ENCODE peak calls at places on chromosomes 2 and 18, in four cellular contexts. N is K562, T is WTC11, P is GM12878. A is an unnamed sample.

GRCh38 chr18:45602926-45603325 is 12.3 kb upstream of the SLC14A2 start:
- DNase-seq in N (no peak), T (no peak), P (no peak), A (no peak)

GRCh38 chr2:240202616-240203015 is 62.2 kb upstream of the OTOS start:
- DNase-seq in N (no peak), T (no peak), P (no peak), A (no peak)

GRCh38 chr2:227826019-227826521 is 12.4 kb downstream of the CCL20 start:
- DNase-seq in T (no peak), P (no peak), N (no peak), A (no peak)

GRCh38 chr2:59786684-59787083 is 766.8 kb downstream of the BCL11A start:
- DNase-seq in P (no peak), N (no peak), T (no peak), A (no peak)

GRCh38 chr18:8471373-8471772 is 137.9 kb upstream of the RAB12 start:
- DNase-seq in P (no peak), T (no peak), N (no peak), A (no peak)

GRCh38 chr18:36307513-36307912 is 10.0 kb downstream of the FHOD3 start:
- DNase-seq in N (no peak), P (no peak), T (no peak), A (no peak)

GRCh38 chr2:50535971-50536759 is 495.8 kb downstream of the NRXN1 start:
- DNase-seq in N (no peak), T (no peak), P (no peak), A (peak)

GRCh38 chr2:43495727-43496126 is 100.1 kb downstream of the THADA start:
- DNase-seq in N (no peak), T (no peak), P (no peak), A (no peak)

GRCh38 chr2:98868548-98869271 is 67.3 kb downstream of the CRACDL start:
- DNase-seq in N (no peak), P (no peak), T (no peak), A (peak)

GRCh38 chr18:27685071-27685470 is 491.9 kb downstream of the CDH2 start:
- DNase-seq in P (no peak), T (no peak), N (no peak), A (no peak)

GRCh38 chr18:13520741-13521140 is 205.6 kb downstream of the FAM210A start:
- DNase-seq in T (no peak), P (no peak), N (no peak), A (no peak)

GRCh38 chr2:75499534-75499933 is 61.2 kb downstream of the EVA1A start:
- DNase-seq in N (no peak), P (no peak), T (no peak), A (no peak)

GRCh38 chr2:69652206-69652605 is 8.7 kb upstream of the AAK1 start:
- DNase-seq in N (no peak), P (no peak), T (no peak), A (no peak)

GRCh38 chr2:96185516-96185915 is 23.1 kb downstream of the STARD7 start:
- DNase-seq in N (no peak), T (no peak), P (no peak), A (no peak)

GRCh38 chr18:74892066-74892627 is 294.5 kb downstream of the ZNF407 start:
- DNase-seq in P (no peak), T (no peak), N (no peak), A (no peak)

GRCh38 chr2:32981612-32982011 is 34.9 kb downstream of the LTBP1 start:
- DNase-seq in P (no peak), T (no peak), N (no peak), A (no peak)

GRCh38 chr2:32976409-32977063 is 29.8 kb downstream of the LTBP1 start:
- DNase-seq in T (no peak), P (no peak), N (no peak), A (no peak)

GRCh38 chr2:32977228-32977758 is 30.5 kb downstream of the LTBP1 start:
- DNase-seq in N (no peak), T (no peak), P (no peak), A (no peak)
- TF ChIP-seq TCF7 in N (no peak), T (no peak), P (no peak), A (no peak)

GRCh38 chr2:8408560-8409460 is 273.0 kb upstream of the ID2 start:
- DNase-seq in P (peak), N (no peak), T (no peak), A (no peak)
- TF ChIP-seq TCF7 in P (peak), N (no peak), T (no peak), A (no peak)

GRCh38 chr2:229731363-229731762 is 17.0 kb upstream of the DNER start:
- DNase-seq in T (no peak), P (no peak), N (no peak), A (no peak)

GRCh38 chr2:229726643-229727042 is 12.3 kb upstream of the DNER start:
- DNase-seq in P (no peak), N (no peak), T (no peak), A (no peak)

GRCh38 chr2:229719926-229720652 is 5.7 kb upstream of the DNER start:
- DNase-seq in N (no peak), P (no peak), T (no peak), A (no peak)

GRCh38 chr2:229728360-229728759 is 14.0 kb upstream of the DNER start:
- DNase-seq in N (no peak), P (no peak), T (no peak), A (no peak)

GRCh38 chr2:229725716-229726346 is 11.5 kb upstream of the DNER start:
- DNase-seq in P (no peak), T (no peak), N (no peak), A (no peak)
- TF ChIP-seq TCF7 in P (no peak), T (no peak), N (no peak), A (no peak)

GRCh38 chr2:178242552-178242883 is 48.2 kb downstream of the OSBPL6 start:
- DNase-seq in T (no peak), P (no peak), N (no peak), A (no peak)
- TF ChIP-seq TCF7 in T (no peak), P (no peak), N (no peak), A (no peak)

GRCh38 chr2:85737481-85737880 is 16.3 kb upstream of the ATOH8 start:
- DNase-seq in N (no peak), P (no peak), T (no peak), A (peak)
- TF ChIP-seq TCF7 in N (no peak), P (no peak), T (no peak), A (no peak)